ENCODE peak calls at places on chromosomes 1 and 21, in eight cellular contexts. R is ovary, Q is heart left ventricle, E is GM12878, G is adrenal gland, H is tibial nerve, Y is thyroid gland, S is A549. W is an unnamed sample.

GRCh38 chr1:56073614-56074356 is 505.6 kb downstream of the PLPP3 start:
- DNase-seq in R (peak), Q (peak), E (no peak), G (peak), H (peak), Y (peak), S (no peak), W (no peak)

GRCh38 chr1:31815752-31816484 is at the start of gene SPOCD1:
- DNase-seq in R (peak), Q (peak), E (peak), G (peak), H (peak), Y (peak), S (peak), W (peak)

GRCh38 chr1:160096491-160097116 is 1.8 kb downstream of the IGSF8 start:
- DNase-seq in R (no peak), Q (no peak), E (no peak), G (peak), H (no peak), Y (no peak), S (no peak), W (no peak)

GRCh38 chr1:116804736-116805135 is 50.5 kb downstream of the CD2 start:
- DNase-seq in R (no peak), Q (no peak), E (no peak), G (no peak), H (no peak), Y (no peak), S (no peak), W (no peak)

GRCh38 chr21:43832158-43832550 is 32.9 kb upstream of the AGPAT3 start:
- DNase-seq in R (no peak), Q (no peak), E (no peak), G (no peak), H (no peak), Y (no peak), S (no peak), W (no peak)

GRCh38 chr1:171403396-171403795 is 81.9 kb upstream of the PRRC2C start:
- DNase-seq in R (no peak), Q (no peak), E (no peak), G (no peak), H (no peak), Y (no peak), S (no peak), W (peak)

GRCh38 chr1:160377585-160378206 is 10.8 kb downstream of the NHLH1 start:
- DNase-seq in R (no peak), Q (no peak), E (no peak), G (no peak), H (no peak), Y (no peak), S (no peak), W (peak)

GRCh38 chr1:96634863-96635262 is 86.7 kb upstream of the PTBP2 start:
- DNase-seq in R (no peak), Q (no peak), E (no peak), G (no peak), H (no peak), Y (no peak), S (no peak), W (no peak)

GRCh38 chr1:34372891-34373290 is 196.2 kb downstream of the C1orf94 start:
- DNase-seq in R (no peak), Q (no peak), E (no peak), G (no peak), H (no peak), Y (no peak), S (no peak), W (no peak)

GRCh38 chr1:233993651-233994050 is 89.2 kb downstream of the SLC35F3 start:
- DNase-seq in R (no peak), Q (no peak), E (peak), G (no peak), H (no peak), Y (no peak), S (no peak), W (no peak)

GRCh38 chr1:228012555-228012954 is 5.8 kb downstream of the WNT3A start:
- DNase-seq in R (no peak), Q (peak), E (no peak), G (no peak), H (no peak), Y (no peak), S (no peak), W (no peak)

GRCh38 chr1:164875518-164875917 is 316.5 kb downstream of the PBX1 start:
- DNase-seq in R (no peak), Q (no peak), E (no peak), G (no peak), H (no peak), Y (no peak), S (no peak), W (no peak)

GRCh38 chr1:203667616-203668015 is 41.0 kb downstream of the ATP2B4 start:
- DNase-seq in R (no peak), Q (no peak), E (no peak), G (no peak), H (no peak), Y (no peak), S (no peak), W (no peak)

GRCh38 chr1:243596441-243597183 is 253.4 kb downstream of the AKT3 start:
- DNase-seq in R (no peak), Q (no peak), E (peak), G (no peak), H (no peak), Y (no peak), S (no peak), W (peak)

GRCh38 chr1:31371560-31371959 is 1.3 kb downstream of the FABP3 start:
- DNase-seq in R (peak), Q (no peak), E (no peak), G (peak), H (no peak), Y (no peak), S (no peak), W (no peak)

DNA sequence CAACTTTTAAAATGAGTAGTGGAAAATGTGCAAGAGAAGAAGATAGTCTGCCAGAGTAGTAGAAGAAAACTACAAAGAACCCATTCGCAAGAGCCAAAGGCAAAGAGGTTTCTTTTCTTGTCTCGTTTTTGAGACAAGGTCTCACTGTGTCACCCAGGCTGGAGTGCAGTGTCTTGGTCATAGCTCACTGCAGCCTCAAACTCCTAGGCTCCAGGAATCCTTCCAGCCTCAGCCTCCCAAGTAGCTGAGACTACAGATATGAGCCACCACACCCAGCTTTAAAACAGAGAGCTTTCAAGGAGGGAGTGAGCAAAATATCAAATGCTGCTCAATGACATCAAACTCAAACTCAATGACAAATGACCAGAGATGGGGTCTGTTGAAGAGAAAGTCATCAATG is 9.5 kb downstream of the IL23R start:
- DNase-seq in R (no peak), Q (no peak), E (no peak), G (no peak), H (no peak), Y (no peak), S (no peak), W (no peak)
- TF ChIP-seq POLR2A in R (no peak), Q (no peak), E (no peak), G (no peak), H (no peak), Y (no peak), S (no peak), W (no peak)

GRCh38 chr1:212073490-212073889 is 37.9 kb downstream of the DTL start:
- DNase-seq in R (no peak), Q (no peak), E (no peak), G (no peak), H (no peak), Y (no peak), S (no peak), W (no peak)

GRCh38 chr1:212070720-212071302 is 35.3 kb downstream of the DTL start:
- DNase-seq in R (no peak), Q (no peak), E (no peak), G (no peak), H (no peak), Y (no peak), S (peak), W (no peak)

GRCh38 chr1:212072047-212072446 is 36.5 kb downstream of the DTL start:
- DNase-seq in R (no peak), Q (no peak), E (no peak), G (no peak), H (no peak), Y (no peak), S (no peak), W (no peak)

GRCh38 chr1:212062832-212063438 is 27.4 kb downstream of the DTL start:
- DNase-seq in R (no peak), Q (no peak), E (no peak), G (no peak), H (no peak), Y (no peak), S (peak), W (no peak)

GRCh38 chr1:212067790-212068189 is 32.2 kb downstream of the DTL start:
- DNase-seq in R (no peak), Q (no peak), E (no peak), G (no peak), H (no peak), Y (no peak), S (no peak), W (no peak)
- TF ChIP-seq POLR2A in R (no peak), Q (no peak), E (no peak), G (no peak), H (no peak), Y (no peak), S (no peak), W (no peak)

GRCh38 chr1:167819849-167820683 is 93.9 kb downstream of the ADCY10 start:
- DNase-seq in R (peak), Q (peak), E (no peak), G (peak), H (peak), Y (peak), S (peak), W (peak)
- TF ChIP-seq POLR2A in R (peak), Q (peak), E (no peak), G (no peak), H (no peak), Y (peak), S (peak), W (peak)

DNA sequence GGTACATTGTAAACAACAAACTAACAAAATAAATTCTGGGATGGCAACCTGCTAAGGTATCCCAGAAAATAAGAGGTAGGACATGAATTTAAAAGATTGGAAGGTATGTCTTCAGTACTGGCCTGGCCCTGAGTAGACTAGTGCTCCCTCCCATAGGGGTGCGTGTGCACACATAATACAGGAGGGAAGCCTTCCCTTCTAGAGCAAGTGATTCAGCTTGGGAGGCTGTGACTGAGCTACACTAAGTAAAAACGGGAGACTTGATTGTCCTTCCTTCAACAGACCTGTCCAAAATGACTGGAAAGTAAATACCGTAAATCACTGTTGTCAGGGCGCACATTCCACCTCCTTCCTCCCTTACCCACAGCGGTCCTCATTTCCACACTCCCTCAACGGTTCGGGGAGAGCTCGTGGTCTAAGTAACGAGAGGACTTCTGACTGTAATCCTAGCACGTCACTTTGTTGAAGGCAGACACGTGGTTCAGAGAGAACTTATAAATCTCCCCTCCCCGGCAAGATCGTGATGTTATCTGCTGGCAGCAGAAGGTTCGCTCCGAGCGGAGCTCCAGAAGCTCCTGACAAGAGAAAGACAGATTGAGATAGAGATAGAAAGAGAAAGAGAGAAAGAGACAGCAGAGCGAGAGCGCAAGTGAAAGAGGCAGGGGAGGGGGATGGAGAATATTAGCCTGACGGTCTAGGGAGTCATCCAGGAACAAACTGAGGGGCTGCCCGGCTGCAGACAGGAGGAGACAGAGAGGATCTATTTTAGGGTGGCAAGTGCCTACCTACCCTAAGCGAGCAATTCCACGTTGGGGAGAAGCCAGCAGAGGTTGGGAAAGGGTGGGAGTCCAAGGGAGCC is at the start of gene TGFB2:
- DNase-seq in R (peak), Q (peak), E (no peak), G (peak), H (peak), Y (peak), S (peak), W (no peak)
- TF ChIP-seq POLR2A in R (peak), Q (peak), E (no peak), G (peak), H (peak), Y (peak), S (peak), W (peak)

GRCh38 chr1:23561076-23561812 is 1.9 kb upstream of the ID3 start:
- DNase-seq in R (no peak), Q (no peak), E (no peak), G (no peak), H (no peak), Y (no peak), S (no peak), W (no peak)

GRCh38 chr1:23563755-23564374 is 4.6 kb upstream of the ID3 start:
- DNase-seq in R (no peak), Q (no peak), E (no peak), G (no peak), H (no peak), Y (no peak), S (no peak), W (no peak)

GRCh38 chr1:23563003-23563402 is 3.7 kb upstream of the ID3 start:
- DNase-seq in R (no peak), Q (no peak), E (no peak), G (no peak), H (no peak), Y (no peak), S (no peak), W (no peak)

GRCh38 chr1:23561813-23562100 is 2.5 kb upstream of the ID3 start:
- DNase-seq in R (no peak), Q (no peak), E (no peak), G (no peak), H (no peak), Y (no peak), S (no peak), W (no peak)

DNA sequence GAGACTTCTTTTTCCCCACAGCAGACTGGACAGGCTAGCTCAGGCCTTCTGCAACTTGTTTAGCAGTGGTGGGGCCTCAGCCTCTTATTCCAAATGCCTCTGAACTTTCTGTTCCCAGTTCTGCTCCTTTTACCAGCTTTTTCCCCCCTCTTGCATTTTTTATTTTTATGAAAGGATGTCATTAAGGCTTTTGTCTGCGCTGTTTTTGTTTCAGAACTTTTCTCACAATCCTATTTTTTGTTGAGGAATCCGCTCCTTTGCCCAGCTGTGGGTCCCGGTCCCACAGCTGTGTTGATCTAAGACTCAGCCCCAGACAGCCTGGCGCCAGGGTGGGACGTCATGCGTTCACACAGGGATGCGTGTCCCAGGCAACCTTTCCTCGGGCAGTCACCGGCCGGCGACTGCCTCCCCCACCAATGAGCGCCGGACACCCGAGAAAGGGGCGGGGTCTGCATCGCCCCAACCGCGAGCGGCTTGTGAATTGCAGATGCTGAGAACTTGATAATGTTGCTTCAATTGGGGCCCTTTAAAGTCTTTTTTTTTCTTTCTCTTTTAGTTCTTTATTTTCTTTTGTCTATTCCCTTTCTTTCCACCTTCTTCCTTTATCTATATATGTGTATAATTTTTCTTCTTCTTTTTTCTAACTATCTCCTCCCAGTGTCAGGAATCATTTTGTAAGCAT is 3.0 kb upstream of the ID3 start:
- DNase-seq in R (peak), Q (peak), E (no peak), G (peak), H (peak), Y (peak), S (peak), W (peak)
- TF ChIP-seq POLR2A in R (peak), Q (peak), E (no peak), G (no peak), H (peak), Y (peak), S (no peak), W (no peak)

GRCh38 chr1:18922319-18922726 is 20.0 kb upstream of the ALDH4A1 start:
- DNase-seq in R (peak), Q (peak), E (no peak), G (peak), H (peak), Y (peak), S (peak), W (peak)
- TF ChIP-seq POLR2A in R (peak), Q (peak), E (no peak), G (peak), H (no peak), Y (peak), S (no peak), W (no peak)

GRCh38 chr1:151009674-151010345 is 1.6 kb downstream of the PRUNE1 start:
- DNase-seq in R (no peak), Q (no peak), E (no peak), G (no peak), H (no peak), Y (no peak), S (no peak), W (no peak)

GRCh38 chr1:151013518-151013917 is 5.3 kb downstream of the PRUNE1 start:
- DNase-seq in R (peak), Q (peak), E (no peak), G (peak), H (no peak), Y (peak), S (no peak), W (no peak)

GRCh38 chr1:151010346-151010726 is 2.1 kb downstream of the PRUNE1 start:
- DNase-seq in R (no peak), Q (no peak), E (no peak), G (no peak), H (no peak), Y (no peak), S (no peak), W (no peak)

GRCh38 chr1:151011154-151011850 is 3.1 kb downstream of the PRUNE1 start:
- DNase-seq in R (no peak), Q (no peak), E (no peak), G (no peak), H (no peak), Y (peak), S (no peak), W (no peak)

GRCh38 chr1:151012684-151013471 is 4.6 kb downstream of the PRUNE1 start:
- DNase-seq in R (no peak), Q (no peak), E (no peak), G (peak), H (no peak), Y (peak), S (no peak), W (no peak)
- TF ChIP-seq POLR2A in R (no peak), Q (no peak), E (no peak), G (no peak), H (no peak), Y (no peak), S (no peak), W (no peak)

DNA sequence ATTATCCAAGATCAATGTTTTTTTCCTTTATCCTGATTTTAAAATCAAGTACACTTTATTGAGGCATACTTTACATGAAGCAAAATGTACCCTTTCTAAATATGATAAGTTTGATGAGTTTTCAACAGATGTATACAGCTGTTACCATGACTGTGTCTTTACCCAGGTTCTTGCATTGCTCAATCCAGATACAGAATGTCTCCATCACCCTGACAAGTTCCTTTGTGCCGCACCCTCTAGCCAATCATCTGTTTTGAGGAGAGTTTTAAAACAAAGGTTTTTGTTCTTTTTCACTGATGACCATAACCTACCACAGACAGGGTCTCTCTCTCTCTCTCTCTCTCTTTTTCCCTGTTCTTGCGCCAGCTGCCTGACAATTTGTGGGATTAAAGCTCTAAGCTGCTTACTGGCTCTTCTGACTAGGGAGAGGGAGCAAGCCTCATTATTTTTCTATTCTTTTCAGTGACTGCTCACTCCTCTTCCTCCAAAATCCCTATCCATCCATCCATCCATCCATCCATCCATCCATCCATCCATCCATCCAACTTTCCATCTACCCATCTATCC is 1.2 kb upstream of the KCNE1 start:
- DNase-seq in R (no peak), Q (no peak), E (no peak), G (no peak), H (no peak), Y (no peak), S (no peak), W (no peak)
- TF ChIP-seq POLR2A in R (no peak), Q (no peak), E (no peak), G (no peak), H (no peak), Y (no peak), S (no peak), W (no peak)

DNA sequence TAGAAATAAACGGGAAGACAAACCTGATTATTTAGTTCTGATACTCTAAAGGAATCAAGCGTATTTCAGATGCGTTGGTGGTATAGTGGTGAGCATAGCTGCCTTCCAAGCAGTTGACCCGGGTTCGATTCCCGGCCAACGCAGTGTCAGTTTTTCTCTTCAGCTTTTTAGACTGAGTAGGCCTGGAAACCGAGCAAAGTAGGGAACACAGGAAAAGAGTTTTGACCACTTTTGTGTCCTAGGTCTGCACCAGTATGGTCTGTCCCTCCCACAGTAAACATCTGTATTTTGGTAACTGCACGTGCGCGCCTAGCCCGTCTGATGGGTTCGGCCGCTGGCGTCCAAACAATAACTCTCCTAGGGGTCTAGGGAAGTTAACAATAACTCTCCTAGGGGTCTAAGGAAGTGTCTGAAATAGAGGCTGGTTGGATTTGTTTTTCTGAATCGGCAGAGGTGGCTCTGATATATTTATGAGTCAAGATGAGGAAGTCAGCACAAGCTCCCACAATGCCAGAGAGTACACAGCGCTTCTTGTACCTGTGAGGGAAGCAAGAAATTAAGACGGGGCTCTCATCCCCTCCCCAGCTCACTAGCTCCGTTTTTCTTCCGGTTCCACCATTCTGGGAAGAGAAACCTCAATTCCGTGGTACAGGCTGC is 15.6 kb upstream of the HJV start:
- DNase-seq in R (peak), Q (peak), E (peak), G (peak), H (peak), Y (peak), S (peak), W (no peak)
- TF ChIP-seq POLR2A in R (no peak), Q (no peak), E (peak), G (no peak), H (no peak), Y (peak), S (no peak), W (no peak)

GRCh38 chr1:201655910-201656669 is 117.2 kb downstream of the NAV1 start:
- DNase-seq in R (no peak), Q (peak), E (no peak), G (no peak), H (no peak), Y (no peak), S (no peak), W (no peak)
- TF ChIP-seq POLR2A in R (no peak), Q (no peak), E (no peak), G (no peak), H (no peak), Y (no peak), S (no peak), W (no peak)